ENCODE peak calls at places on chromosomes 11 and 22, in six cellular contexts. M, G, P, W, Q and H are unnamed samples.

GRCh38 chr11:122723576-122723975 is 68.1 kb downstream of the UBASH3B start:
- DNase-seq in M (no peak), G (no peak), P (no peak), W (peak; percentile 51), Q (no peak), H (no peak)

GRCh38 chr11:124069429-124070401 is 28.6 kb upstream of the OR10G7 start:
- DNase-seq in M (peak; percentile 79), G (peak; percentile 75), P (peak; percentile 36), W (peak; percentile 34), Q (no peak), H (peak; percentile 47)

GRCh38 chr22:37681556-37682049 is 4.5 kb upstream of the NOL12 start:
- DNase-seq in M (peak; percentile 81), G (peak; percentile 82), P (peak; percentile 87), W (peak; percentile 70), Q (peak; percentile 80), H (peak; percentile 86)

GRCh38 chr11:46210133-46210636 is 67.3 kb upstream of the CREB3L1 start:
- DNase-seq in M (no peak), G (no peak), P (no peak), W (peak; percentile 43), Q (no peak), H (peak; percentile 4)

GRCh38 chr11:113894421-113894996 is 10.1 kb upstream of the HTR3B start:
- DNase-seq in M (no peak), G (no peak), P (no peak), W (no peak), Q (no peak), H (no peak)

GRCh38 chr11:22634897-22635629 is 9.4 kb upstream of the FANCF start:
- DNase-seq in M (peak; percentile 78), G (no peak), P (no peak), W (peak; percentile 12), Q (no peak), H (peak; percentile 32)

GRCh38 chr22:29740216-29740615 is 20.4 kb downstream of the CABP7 start:
- DNase-seq in M (no peak), G (no peak), P (no peak), W (no peak), Q (no peak), H (no peak)

GRCh38 chr11:63710476-63711217 is 29.3 kb downstream of the RTN3 start:
- DNase-seq in M (peak; percentile 76), G (no peak), P (peak; percentile 15), W (peak; percentile 89), Q (no peak), H (no peak)

GRCh38 chr11:124778281-124778680 is 16.2 kb upstream of the ESAM start:
- DNase-seq in M (no peak), G (no peak), P (no peak), W (no peak), Q (no peak), H (no peak)

GRCh38 chr22:40567626-40568328 is 68.7 kb downstream of the MRTFA start:
- DNase-seq in M (no peak), G (no peak), P (no peak), W (no peak), Q (no peak), H (no peak)

GRCh38 chr22:37070744-37071143 is 19.2 kb downstream of the KCTD17 start:
- DNase-seq in M (no peak), G (no peak), P (no peak), W (no peak), Q (no peak), H (no peak)

GRCh38 chr11:64444838-64445441 is 86.0 kb downstream of the RPS6KA4 start:
- DNase-seq in M (peak; percentile 64), G (no peak), P (no peak), W (peak; percentile 26), Q (no peak), H (peak; percentile 45)

GRCh38 chr11:125179346-125179745 is 14.8 kb downstream of the PKNOX2 start:
- DNase-seq in M (no peak), G (no peak), P (no peak), W (no peak), Q (peak; percentile 39), H (no peak)

GRCh38 chr11:69718147-69718546 is 14.3 kb upstream of the FGF19 start:
- DNase-seq in M (peak; percentile 69), G (no peak), P (no peak), W (peak; percentile 23), Q (no peak), H (peak; percentile 60)

GRCh38 chr11:131624526-131624925 is 254.1 kb downstream of the NTM start:
- DNase-seq in M (no peak), G (no peak), P (no peak), W (no peak), Q (no peak), H (no peak)

GRCh38 chr11:130071211-130071712 is 1.6 kb downstream of the APLP2 start:
- DNase-seq in M (no peak), G (no peak), P (no peak), W (no peak), Q (no peak), H (no peak)

GRCh38 chr11:69099193-69099592 is 50.5 kb downstream of the TPCN2 start:
- DNase-seq in M (no peak), G (no peak), P (peak; percentile 46), W (no peak), Q (no peak), H (no peak)

GRCh38 chr11:12680246-12680939 is 6.2 kb downstream of the TEAD1 start:
- DNase-seq in M (no peak), G (peak; percentile 91), P (peak; percentile 91), W (peak; percentile 94), Q (peak; percentile 89), H (peak; percentile 90)

GRCh38 chr22:50702261-50702671 is 29.6 kb downstream of the SHANK3 start:
- DNase-seq in M (no peak), G (peak; percentile 51), P (no peak), W (no peak), Q (no peak), H (no peak)

GRCh38 chr11:79431535-79431934 is 9.3 kb downstream of the TENM4 start:
- DNase-seq in M (no peak), G (no peak), P (no peak), W (no peak), Q (no peak), H (no peak)
- TF ChIP-seq CTCF in M (no peak), G (no peak), P (no peak), W (no peak), Q (no peak), H (no peak)

GRCh38 chr11:119095066-119095880 is 6.4 kb downstream of the DPAGT1 start:
- DNase-seq in M (peak; percentile 100), G (peak; percentile 98), P (peak; percentile 99), W (peak; percentile 100), Q (peak; percentile 100), H (peak; percentile 94)
- TF ChIP-seq CTCF in M (peak; percentile 14), G (no peak), P (peak; percentile 88), W (no peak), Q (no peak), H (no peak)

GRCh38 chr22:35546886-35547285 is 6.3 kb downstream of the RASD2 start:
- DNase-seq in M (no peak), G (no peak), P (no peak), W (no peak), Q (no peak), H (no peak)
- TF ChIP-seq CTCF in M (no peak), G (no peak), P (no peak), W (no peak), Q (no peak), H (no peak)

GRCh38 chr11:17389205-17389956 is 922 bp upstream of the KCNJ11 start:
- DNase-seq in M (peak; percentile 76), G (peak; percentile 91), P (peak; percentile 79), W (no peak), Q (peak; percentile 82), H (peak; percentile 88)
- TF ChIP-seq CTCF in M (peak; percentile 88), G (peak; percentile 75), P (peak; percentile 69), W (peak; percentile 60), Q (peak; percentile 78), H (peak; percentile 88)

DNA sequence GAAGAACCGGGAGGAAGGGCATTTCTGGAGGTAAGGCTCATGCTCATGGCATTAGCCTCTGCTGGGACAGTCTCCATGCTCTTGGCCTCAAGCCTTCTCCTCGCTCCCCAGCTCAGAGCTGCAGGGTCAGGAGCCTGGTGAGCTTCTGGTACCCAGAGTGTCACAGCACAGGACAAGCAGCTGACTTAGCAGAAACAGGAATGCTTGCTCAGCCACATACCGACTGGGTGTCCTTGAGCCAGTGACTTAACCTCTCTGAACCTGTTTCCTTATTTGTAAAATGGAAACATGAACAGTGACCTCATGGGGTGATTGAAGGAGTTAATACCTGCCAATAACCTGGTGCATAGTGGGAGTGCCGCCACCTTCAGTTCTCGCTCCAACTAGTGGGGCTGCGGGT is 68.1 kb upstream of the RASD2 start:
- DNase-seq in M (no peak), G (no peak), P (no peak), W (no peak), Q (no peak), H (no peak)
- TF ChIP-seq CTCF in M (no peak), G (no peak), P (no peak), W (no peak), Q (no peak), H (no peak)